ENCODE peak calls at places on chromosomes 3 and 15, in four cellular contexts. M, X, V and P are unnamed samples.

GRCh38 chr3:176147251-176147650 is 1050.0 kb downstream of the TBL1XR1 start:
- DNase-seq in M (no peak), X (no peak), V (no peak), P (no peak)

GRCh38 chr3:115706311-115706829 is 83.1 kb downstream of the GAP43 start:
- DNase-seq in M (no peak), X (peak; percentile 29), V (no peak), P (no peak)

GRCh38 chr15:39304931-39305728 is 275.7 kb upstream of the THBS1 start:
- DNase-seq in M (no peak), X (no peak), V (no peak), P (no peak)

GRCh38 chr3:108590443-108590842 is 921 bp downstream of the DZIP3 start:
- DNase-seq in M (no peak), X (peak; percentile 15), V (peak; percentile 9), P (peak; percentile 55)

GRCh38 chr3:134337511-134338200 is 36.6 kb downstream of the AMOTL2 start:
- DNase-seq in M (no peak), X (no peak), V (no peak), P (no peak)

GRCh38 chr3:197730200-197730599 is 6.5 kb downstream of the RUBCN start:
- DNase-seq in M (no peak), X (peak; percentile 83), V (peak; percentile 70), P (no peak)

GRCh38 chr3:37993811-37994638 is 3.4 kb downstream of the VILL start:
- DNase-seq in M (peak; percentile 93), X (peak; percentile 80), V (peak; percentile 90), P (peak; percentile 92)

GRCh38 chr3:45224824-45225464 is 1.1 kb downstream of the TMEM158 start:
- DNase-seq in M (peak; percentile 86), X (peak; percentile 80), V (peak; percentile 50), P (no peak)

GRCh38 chr15:46786886-46787285 is 930.4 kb upstream of the SEMA6D start:
- DNase-seq in M (no peak), X (no peak), V (peak; percentile 56), P (no peak)

GRCh38 chr15:82570721-82571519 is 30.7 kb upstream of the RPS17 start:
- DNase-seq in M (peak; percentile 32), X (peak; percentile 18), V (no peak), P (no peak)

GRCh38 chr15:31511707-31512310 is 185.2 kb downstream of the KLF13 start:
- DNase-seq in M (no peak), X (no peak), V (peak; percentile 80), P (no peak)

GRCh38 chr3:16147226-16147625 is 27.3 kb upstream of the GALNT15 start:
- DNase-seq in M (no peak), X (peak; percentile 72), V (peak; percentile 59), P (peak; percentile 72)

GRCh38 chr3:29478671-29479070 is 197.8 kb downstream of the RBMS3 start:
- DNase-seq in M (no peak), X (peak; percentile 28), V (no peak), P (no peak)

GRCh38 chr3:143901105-143901504 is 52.8 kb upstream of the SLC9A9 start:
- DNase-seq in M (no peak), X (peak; percentile 91), V (peak; percentile 7), P (no peak)

GRCh38 chr3:50165388-50166308 is 10.5 kb downstream of the SEMA3F start:
- DNase-seq in M (peak; percentile 86), X (no peak), V (no peak), P (no peak)

GRCh38 chr3:10407361-10407760 is 86.4 kb upstream of the SEC13 start:
- DNase-seq in M (no peak), X (no peak), V (no peak), P (no peak)

GRCh38 chr3:87788516-87788915 is 270.3 kb downstream of the CGGBP1 start:
- DNase-seq in M (no peak), X (no peak), V (no peak), P (no peak)

GRCh38 chr15:93562752-93563151 is 473.7 kb upstream of the RGMA start:
- DNase-seq in M (no peak), X (no peak), V (no peak), P (no peak)

GRCh38 chr3:193096076-193096475 is 144.9 kb upstream of the PLAAT1 start:
- DNase-seq in M (no peak), X (no peak), V (no peak), P (no peak)

GRCh38 chr15:80367094-80367493 is 37.1 kb upstream of the ARNT2 start:
- DNase-seq in M (no peak), X (peak; percentile 34), V (peak; percentile 37), P (peak; percentile 83)

GRCh38 chr3:128864351-128864811 is 15.0 kb upstream of the ACAD9 start:
- DNase-seq in M (no peak), X (no peak), V (no peak), P (no peak)

GRCh38 chr3:9732080-9732752 is 681 bp downstream of the BRPF1 start:
- DNase-seq in M (peak; percentile 69), X (peak; percentile 9), V (peak; percentile 52), P (peak; percentile 79)

GRCh38 chr3:50298836-50299637 is at the start of the genes HYAL3 and NAA80:
- DNase-seq in M (peak; percentile 99), X (peak; percentile 100), V (peak; percentile 100), P (peak; percentile 100)

GRCh38 chr3:15299036-15299435 is 33.4 kb downstream of the SH3BP5 start:
- DNase-seq in M (no peak), X (no peak), V (no peak), P (no peak)

GRCh38 chr3:195806916-195807231 is 4.9 kb downstream of the MUC4 start:
- DNase-seq in M (peak; percentile 30), X (no peak), V (no peak), P (no peak)

GRCh38 chr3:141412087-141412935 is 44.0 kb downstream of the ZBTB38 start:
- DNase-seq in M (peak; percentile 70), X (peak; percentile 97), V (peak; percentile 73), P (no peak)

GRCh38 chr15:47872869-47873301 is 155.6 kb downstream of the SEMA6D start:
- DNase-seq in M (no peak), X (peak; percentile 33), V (no peak), P (no peak)

GRCh38 chr3:125582707-125583106 is 12.6 kb downstream of the OSBPL11 start:
- DNase-seq in M (no peak), X (peak; percentile 12), V (peak; percentile 18), P (no peak)

GRCh38 chr15:100919481-100920405 is 586 bp downstream of the LRRK1 start:
- DNase-seq in M (peak; percentile 57), X (peak; percentile 32), V (peak; percentile 38), P (peak; percentile 68)

GRCh38 chr3:18246336-18247060 is 178.6 kb downstream of the SATB1 start:
- DNase-seq in M (no peak), X (no peak), V (no peak), P (no peak)

GRCh38 chr3:8286749-8287148 is 214.9 kb upstream of the LMCD1 start:
- DNase-seq in M (no peak), X (no peak), V (no peak), P (no peak)

GRCh38 chr3:129106866-129107565 is 14.6 kb downstream of the RAB43 start:
- DNase-seq in M (peak; percentile 25), X (no peak), V (no peak), P (no peak)

GRCh38 chr15:77846360-77846759 is 213.6 kb upstream of the LINGO1 start:
- DNase-seq in M (no peak), X (peak; percentile 19), V (no peak), P (no peak)

GRCh38 chr3:196499807-196500524 is 3.6 kb downstream of the RNF168 start:
- DNase-seq in M (no peak), X (peak; percentile 35), V (peak; percentile 46), P (no peak)

GRCh38 chr15:23855260-23855659 is 168.2 kb upstream of the NDN start:
- DNase-seq in M (no peak), X (no peak), V (no peak), P (no peak)

GRCh38 chr15:69853572-69853971 is 244.1 kb downstream of the TLE3 start:
- DNase-seq in M (no peak), X (peak; percentile 85), V (no peak), P (no peak)

GRCh38 chr3:170815340-170815739 is 54.7 kb downstream of the RPL22L1 start:
- DNase-seq in M (no peak), X (no peak), V (no peak), P (peak; percentile 40)

GRCh38 chr3:104947946-104948345 is 418.8 kb upstream of the ALCAM start:
- DNase-seq in M (no peak), X (no peak), V (no peak), P (no peak)

GRCh38 chr15:55909036-55909811 is 84.2 kb downstream of the NEDD4 start:
- DNase-seq in M (no peak), X (peak; percentile 79), V (no peak), P (no peak)

GRCh38 chr3:185502987-185503386 is 4.2 kb upstream of the TMEM41A start:
- DNase-seq in M (no peak), X (no peak), V (peak; percentile 67), P (no peak)

GRCh38 chr15:74261685-74262084 is 25.6 kb downstream of the CCDC33 start:
- DNase-seq in M (no peak), X (no peak), V (no peak), P (no peak)

GRCh38 chr15:74264081-74264501 is 28.0 kb downstream of the CCDC33 start:
- DNase-seq in M (no peak), X (no peak), V (no peak), P (no peak)

GRCh38 chr15:74263473-74263872 is 27.3 kb downstream of the CCDC33 start:
- DNase-seq in M (no peak), X (no peak), V (no peak), P (no peak)

GRCh38 chr15:74261041-74261440 is 24.9 kb downstream of the CCDC33 start:
- DNase-seq in M (no peak), X (no peak), V (no peak), P (no peak)

DNA sequence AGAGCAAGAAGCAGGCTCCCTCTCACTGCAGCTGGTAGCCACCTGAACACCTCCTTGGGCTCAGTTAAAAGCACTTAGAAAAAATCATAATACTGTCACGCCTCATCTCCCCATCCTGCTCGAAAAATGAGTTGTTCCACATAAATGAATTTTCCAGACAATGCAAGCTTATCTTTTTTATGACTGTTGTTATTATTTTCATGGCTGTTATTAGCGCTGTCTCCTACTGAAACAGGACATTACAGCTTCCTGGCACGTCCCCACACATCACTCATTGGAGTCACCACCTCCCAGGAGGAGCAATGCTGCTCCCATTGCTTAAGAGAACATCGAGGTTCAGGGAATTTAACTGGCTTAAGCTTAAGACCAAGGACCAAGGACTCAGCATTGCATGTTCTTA is 26.5 kb downstream of the CCDC33 start:
- DNase-seq in M (no peak), X (no peak), V (no peak), P (no peak)
- H3K4me3 ChIP-seq in M (no peak overlapping the region), X (no peak overlapping the region), V (no peak overlapping the region), P (no peak overlapping the region)

GRCh38 chr15:33126559-33127290 is 67.8 kb downstream of the FMN1 start:
- DNase-seq in M (peak; percentile 86), X (peak; percentile 95), V (peak; percentile 34), P (peak; percentile 53)
- H3K4me3 ChIP-seq in M (no peak overlapping the region), X (peak overlapping the region; percentile 11), V (no peak overlapping the region), P (no peak overlapping the region)

GRCh38 chr3:52315006-52315405 is 1.1 kb upstream of the DNAH1 start:
- DNase-seq in M (no peak), X (no peak), V (no peak), P (no peak)
- H3K4me3 ChIP-seq in M (no peak overlapping the region), X (no peak overlapping the region), V (no peak overlapping the region), P (no peak overlapping the region)

GRCh38 chr3:12643724-12644123 is 20.2 kb downstream of the RAF1 start:
- DNase-seq in M (no peak), X (no peak), V (no peak), P (no peak)
- H3K4me3 ChIP-seq in M (no peak overlapping the region), X (no peak overlapping the region), V (no peak overlapping the region), P (no peak overlapping the region)